ENCODE peak calls at places on chromosomes 6 and 20, in six cellular contexts. One of them, this sample, is unnamed.

GRCh38 chr6:144566868-144567615 is 281.9 kb downstream of the UTRN start:
- DNase-seq in OCI-LY7: no peak
- DNase-seq in neural progenitor cell: no peak
- DNase-seq in PC-3: peak; percentile 4
- DNase-seq in GM23338: no peak
- DNase-seq in MM.1S: no peak
- DNase-seq in this sample: no peak

GRCh38 chr6:149723771-149724417 is 6.0 kb upstream of the LATS1 start:
- DNase-seq in OCI-LY7: peak; percentile 72
- DNase-seq in neural progenitor cell: peak; percentile 58
- DNase-seq in PC-3: peak; percentile 76
- DNase-seq in GM23338: peak; percentile 70
- DNase-seq in MM.1S: no peak
- DNase-seq in this sample: peak; percentile 92

GRCh38 chr6:113994934-113995342 is 24.0 kb upstream of the HDAC2 start:
- DNase-seq in OCI-LY7: peak; percentile 40
- DNase-seq in neural progenitor cell: peak; percentile 82
- DNase-seq in PC-3: peak; percentile 90
- DNase-seq in GM23338: peak; percentile 81
- DNase-seq in MM.1S: peak; percentile 80
- DNase-seq in this sample: peak; percentile 92

GRCh38 chr20:19966840-19967239 is 50.3 kb upstream of the NAA20 start:
- DNase-seq in OCI-LY7: no peak
- DNase-seq in neural progenitor cell: no peak
- DNase-seq in PC-3: no peak
- DNase-seq in GM23338: no peak
- DNase-seq in MM.1S: no peak
- DNase-seq in this sample: no peak

GRCh38 chr20:38790210-38791053 is 15.1 kb upstream of the PPP1R16B start:
- DNase-seq in OCI-LY7: peak; percentile 53
- DNase-seq in neural progenitor cell: peak; percentile 79
- DNase-seq in PC-3: peak; percentile 69
- DNase-seq in GM23338: peak; percentile 92
- DNase-seq in MM.1S: no peak
- DNase-seq in this sample: peak; percentile 54

GRCh38 chr20:859661-860294 is 26.3 kb downstream of the FAM110A start:
- DNase-seq in OCI-LY7: no peak
- DNase-seq in neural progenitor cell: no peak
- DNase-seq in PC-3: peak; percentile 60
- DNase-seq in GM23338: no peak
- DNase-seq in MM.1S: no peak
- DNase-seq in this sample: peak; percentile 75

GRCh38 chr6:93366506-93366905 is 52.9 kb downstream of the EPHA7 start:
- DNase-seq in OCI-LY7: no peak
- DNase-seq in neural progenitor cell: no peak
- DNase-seq in PC-3: no peak
- DNase-seq in GM23338: no peak
- DNase-seq in MM.1S: no peak
- DNase-seq in this sample: no peak

GRCh38 chr6:140174509-140174908 is 800.1 kb upstream of the CITED2 start:
- DNase-seq in OCI-LY7: no peak
- DNase-seq in neural progenitor cell: no peak
- DNase-seq in PC-3: peak; percentile 97
- DNase-seq in GM23338: no peak
- DNase-seq in MM.1S: no peak
- DNase-seq in this sample: peak; percentile 99

GRCh38 chr6:126643352-126643751 is 303.4 kb downstream of the CENPW start:
- DNase-seq in OCI-LY7: no peak
- DNase-seq in neural progenitor cell: no peak
- DNase-seq in PC-3: no peak
- DNase-seq in GM23338: no peak
- DNase-seq in MM.1S: no peak
- DNase-seq in this sample: no peak

GRCh38 chr20:36273414-36274247 is 32.5 kb upstream of the DLGAP4 start:
- DNase-seq in OCI-LY7: peak; percentile 49
- DNase-seq in neural progenitor cell: peak; percentile 28
- DNase-seq in PC-3: peak; percentile 66
- DNase-seq in GM23338: peak; percentile 44
- DNase-seq in MM.1S: peak; percentile 23
- DNase-seq in this sample: peak; percentile 47

GRCh38 chr20:3782597-3782996 is 1.3 kb upstream of the SPEF1 start:
- DNase-seq in OCI-LY7: no peak
- DNase-seq in neural progenitor cell: no peak
- DNase-seq in PC-3: no peak
- DNase-seq in GM23338: no peak
- DNase-seq in MM.1S: no peak
- DNase-seq in this sample: no peak

GRCh38 chr6:46098678-46099077 is 31.1 kb upstream of the ENPP4 start:
- DNase-seq in OCI-LY7: no peak
- DNase-seq in neural progenitor cell: no peak
- DNase-seq in PC-3: peak; percentile 43
- DNase-seq in GM23338: no peak
- DNase-seq in MM.1S: no peak
- DNase-seq in this sample: no peak

GRCh38 chr6:91613481-91613880 is 1026.6 kb upstream of the MAP3K7 start:
- DNase-seq in OCI-LY7: no peak
- DNase-seq in neural progenitor cell: no peak
- DNase-seq in PC-3: no peak
- DNase-seq in GM23338: no peak
- DNase-seq in MM.1S: no peak
- DNase-seq in this sample: no peak

GRCh38 chr6:29071831-29072723 is 15.0 kb downstream of the OR2B3 start:
- DNase-seq in OCI-LY7: peak; percentile 12
- DNase-seq in neural progenitor cell: peak; percentile 82
- DNase-seq in PC-3: peak; percentile 70
- DNase-seq in GM23338: peak; percentile 89
- DNase-seq in MM.1S: peak; percentile 15
- DNase-seq in this sample: peak; percentile 55

GRCh38 chr6:135144678-135145508 is 36.2 kb upstream of the MYB start:
- DNase-seq in OCI-LY7: peak; percentile 74
- DNase-seq in neural progenitor cell: peak; percentile 42
- DNase-seq in PC-3: peak; percentile 58
- DNase-seq in GM23338: peak; percentile 61
- DNase-seq in MM.1S: peak; percentile 50
- DNase-seq in this sample: peak; percentile 56

GRCh38 chr6:25026723-25027122 is 91.0 kb upstream of the RIPOR2 start:
- DNase-seq in OCI-LY7: peak; percentile 38
- DNase-seq in neural progenitor cell: no peak
- DNase-seq in PC-3: no peak
- DNase-seq in GM23338: no peak
- DNase-seq in MM.1S: peak; percentile 68
- DNase-seq in this sample: no peak

DNA sequence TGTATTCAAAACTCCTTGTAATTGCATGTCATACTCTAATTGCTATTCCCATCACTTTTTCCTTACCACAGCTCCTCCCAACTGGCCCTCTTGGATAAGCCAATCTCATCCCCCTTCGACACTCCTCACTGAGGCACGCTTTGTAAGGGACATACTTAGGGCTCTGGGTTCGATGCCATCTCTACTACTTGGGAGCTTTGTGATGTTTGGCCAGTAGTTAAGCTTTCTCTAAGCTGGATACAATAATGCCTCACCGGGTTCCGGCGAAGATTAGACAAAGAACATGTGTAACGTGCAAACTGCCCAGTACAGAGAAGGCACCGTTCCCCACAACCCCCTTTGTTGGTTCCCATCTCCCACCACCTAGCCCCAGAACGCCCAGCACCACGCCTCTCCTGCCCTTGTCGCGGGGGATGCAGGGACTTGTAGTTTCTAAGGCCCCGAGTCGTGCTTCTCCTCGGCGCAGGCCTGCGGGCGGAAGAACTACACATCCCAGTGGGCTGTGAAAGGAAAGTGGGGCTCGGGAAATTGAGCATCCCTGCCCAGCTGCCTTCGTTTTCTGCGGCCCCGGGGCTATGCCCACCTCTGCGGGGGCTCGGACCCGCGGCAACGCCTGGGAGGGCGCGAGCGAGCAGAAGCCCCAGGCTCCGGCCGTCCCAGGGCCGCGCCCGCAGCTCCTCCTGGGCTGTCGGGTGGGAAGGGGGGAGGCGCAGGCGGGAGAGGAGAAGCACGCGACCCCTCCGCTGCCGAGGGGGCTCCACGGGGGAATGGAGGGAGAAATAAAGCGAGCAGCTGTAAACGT is 1.1 kb upstream of the ZDHHC14 start:
- DNase-seq in OCI-LY7: peak; percentile 92
- DNase-seq in neural progenitor cell: peak; percentile 96
- DNase-seq in PC-3: peak; percentile 85
- DNase-seq in GM23338: peak; percentile 98
- DNase-seq in MM.1S: peak; percentile 82
- DNase-seq in this sample: peak; percentile 97
- TF ChIP-seq EZH2phosphoT487 in OCI-LY7: no peak
- TF ChIP-seq EZH2phosphoT487 in neural progenitor cell: no peak
- TF ChIP-seq EZH2phosphoT487 in PC-3: no peak
- TF ChIP-seq EZH2phosphoT487 in GM23338: no peak
- TF ChIP-seq EZH2phosphoT487 in MM.1S: no peak
- TF ChIP-seq EZH2phosphoT487 in this sample: no peak

GRCh38 chr6:112275365-112275764 is 21.0 kb upstream of the LAMA4 start:
- DNase-seq in OCI-LY7: no peak
- DNase-seq in neural progenitor cell: no peak
- DNase-seq in PC-3: no peak
- DNase-seq in GM23338: no peak
- DNase-seq in MM.1S: no peak
- DNase-seq in this sample: no peak

GRCh38 chr6:112282217-112282616 is 27.9 kb upstream of the LAMA4 start:
- DNase-seq in OCI-LY7: no peak
- DNase-seq in neural progenitor cell: peak; percentile 50
- DNase-seq in PC-3: peak; percentile 69
- DNase-seq in GM23338: peak; percentile 14
- DNase-seq in MM.1S: no peak
- DNase-seq in this sample: peak; percentile 96

GRCh38 chr6:112283621-112284020 is 29.3 kb upstream of the LAMA4 start:
- DNase-seq in OCI-LY7: no peak
- DNase-seq in neural progenitor cell: no peak
- DNase-seq in PC-3: peak; percentile 76
- DNase-seq in GM23338: no peak
- DNase-seq in MM.1S: no peak
- DNase-seq in this sample: no peak

GRCh38 chr6:112274774-112275173 is 20.4 kb upstream of the LAMA4 start:
- DNase-seq in OCI-LY7: no peak
- DNase-seq in neural progenitor cell: no peak
- DNase-seq in PC-3: no peak
- DNase-seq in GM23338: no peak
- DNase-seq in MM.1S: no peak
- DNase-seq in this sample: no peak

DNA sequence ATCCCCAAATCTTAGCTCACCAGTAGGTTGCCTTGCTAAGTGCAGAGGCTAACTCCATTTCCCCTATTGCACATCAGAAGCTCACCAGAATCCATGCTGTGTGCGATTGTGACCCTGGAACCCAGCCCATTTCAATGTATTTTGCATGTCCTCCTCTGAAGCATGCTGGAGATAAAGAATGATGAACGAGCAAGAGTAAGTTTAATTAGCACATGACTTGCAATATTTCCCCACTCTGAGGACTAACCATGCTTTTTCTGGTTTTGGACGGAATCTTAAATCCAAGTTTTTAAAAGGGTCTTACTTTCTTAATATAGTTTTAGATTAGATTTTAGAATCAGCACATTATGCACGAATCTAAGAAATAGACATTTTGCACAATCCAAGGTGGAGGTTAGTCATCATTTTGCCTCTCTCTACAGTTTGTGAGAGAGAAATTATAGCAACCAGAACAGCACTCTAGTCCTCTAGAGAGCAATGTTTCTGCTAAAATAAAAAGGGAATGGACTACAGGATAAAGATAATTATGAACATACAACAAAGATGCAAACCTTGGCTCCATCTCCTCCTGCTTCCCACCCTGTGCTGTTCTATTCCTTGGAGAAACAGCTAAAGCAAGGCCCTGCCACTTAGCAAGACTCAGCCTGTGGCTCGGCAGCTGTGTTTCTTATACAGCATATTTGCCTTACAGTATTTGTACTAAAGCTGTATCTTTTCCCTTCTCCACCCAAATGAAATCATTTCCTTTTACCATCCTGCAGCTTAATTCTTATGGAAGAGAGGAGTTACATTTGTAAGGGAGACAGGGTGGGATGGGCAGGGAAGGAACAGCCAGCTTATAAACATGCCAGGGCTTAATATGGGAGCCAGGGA is 24.9 kb upstream of the LAMA4 start:
- DNase-seq in OCI-LY7: no peak
- DNase-seq in neural progenitor cell: no peak
- DNase-seq in PC-3: no peak
- DNase-seq in GM23338: no peak
- DNase-seq in MM.1S: no peak
- DNase-seq in this sample: peak; percentile 64
- H2AFZ ChIP-seq in OCI-LY7: no peak overlapping the region
- H2AFZ ChIP-seq in neural progenitor cell: peak overlapping the region; percentile 90
- H2AFZ ChIP-seq in PC-3: no peak overlapping the region
- H2AFZ ChIP-seq in GM23338: peak overlapping the region; percentile 67
- H2AFZ ChIP-seq in MM.1S: no peak overlapping the region
- H2AFZ ChIP-seq in this sample: peak overlapping the region; percentile 81

GRCh38 chr6:48036316-48036715 is 74.7 kb downstream of the PTCHD4 start:
- DNase-seq in OCI-LY7: no peak
- DNase-seq in neural progenitor cell: no peak
- DNase-seq in PC-3: peak; percentile 18
- DNase-seq in GM23338: no peak
- DNase-seq in MM.1S: no peak
- DNase-seq in this sample: peak; percentile 63

GRCh38 chr6:48027704-48028435 is 83.1 kb downstream of the PTCHD4 start:
- DNase-seq in OCI-LY7: no peak
- DNase-seq in neural progenitor cell: no peak
- DNase-seq in PC-3: peak; percentile 35
- DNase-seq in GM23338: no peak
- DNase-seq in MM.1S: no peak
- DNase-seq in this sample: no peak

GRCh38 chr6:48037946-48038345 is 73.1 kb downstream of the PTCHD4 start:
- DNase-seq in OCI-LY7: no peak
- DNase-seq in neural progenitor cell: peak; percentile 10
- DNase-seq in PC-3: no peak
- DNase-seq in GM23338: no peak
- DNase-seq in MM.1S: no peak
- DNase-seq in this sample: no peak

GRCh38 chr6:48032156-48032555 is 78.8 kb downstream of the PTCHD4 start:
- DNase-seq in OCI-LY7: no peak
- DNase-seq in neural progenitor cell: no peak
- DNase-seq in PC-3: peak; percentile 36
- DNase-seq in GM23338: no peak
- DNase-seq in MM.1S: no peak
- DNase-seq in this sample: peak; percentile 84
- TF ChIP-seq EZH2phosphoT487 in OCI-LY7: no peak
- TF ChIP-seq EZH2phosphoT487 in neural progenitor cell: no peak
- TF ChIP-seq EZH2phosphoT487 in PC-3: no peak
- TF ChIP-seq EZH2phosphoT487 in GM23338: no peak
- TF ChIP-seq EZH2phosphoT487 in MM.1S: no peak
- TF ChIP-seq EZH2phosphoT487 in this sample: no peak

DNA sequence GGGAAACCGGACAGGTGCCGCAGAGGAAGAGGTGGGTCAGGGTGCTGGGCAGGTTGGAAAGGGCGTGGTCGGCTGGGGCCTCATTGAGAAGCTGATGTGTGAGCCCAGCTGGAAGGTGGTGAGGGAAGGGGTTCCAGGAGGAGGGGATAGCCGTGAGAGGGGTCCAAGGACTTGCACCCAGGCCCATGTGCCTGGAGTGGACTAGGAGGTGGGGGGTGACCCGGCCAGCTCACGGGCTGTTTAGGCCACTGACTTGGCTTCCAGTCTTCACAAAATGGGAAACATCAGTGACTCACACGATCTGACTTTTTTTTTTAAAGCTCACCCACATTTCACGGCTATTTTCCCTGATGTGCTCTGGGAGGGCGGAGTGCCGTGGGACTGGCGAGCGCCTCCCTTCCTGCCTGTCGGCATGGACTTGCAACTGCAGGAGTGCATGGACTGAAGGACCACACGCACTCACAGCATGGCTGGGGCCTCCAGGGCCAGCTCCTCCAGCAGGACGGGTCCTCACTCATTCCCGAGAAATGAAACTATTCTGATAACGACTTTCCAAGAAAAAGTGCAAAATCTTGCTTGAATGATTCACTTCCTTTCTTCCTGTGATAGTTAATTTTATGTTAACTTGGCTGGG is 13.5 kb upstream of the PDE10A start:
- DNase-seq in OCI-LY7: no peak
- DNase-seq in neural progenitor cell: no peak
- DNase-seq in PC-3: no peak
- DNase-seq in GM23338: no peak
- DNase-seq in MM.1S: no peak
- DNase-seq in this sample: no peak
- H2AFZ ChIP-seq in OCI-LY7: no peak overlapping the region
- H2AFZ ChIP-seq in neural progenitor cell: no peak overlapping the region
- H2AFZ ChIP-seq in PC-3: no peak overlapping the region
- H2AFZ ChIP-seq in GM23338: peak overlapping the region; percentile 83
- H2AFZ ChIP-seq in MM.1S: no peak overlapping the region
- H2AFZ ChIP-seq in this sample: no peak overlapping the region

This sample was measured in GM23248.